ENCODE peak calls at places on chromosomes 3 and 15, in five cellular contexts. Z is germinal center, S is skeletal muscle cell, O is NCI-H187 treated with DMSO at 0.1 percent for 48 hours, U is A673. Q is an unnamed sample.

GRCh38 chr15:67570875-67571642 is 28.6 kb downstream of the MAP2K5 start:
- DNase-seq in Z (no peak), S (no peak), O (no peak), U (no peak), Q (no peak)

GRCh38 chr15:41900526-41901380 is 6.9 kb upstream of the SPTBN5 start:
- DNase-seq in Z (no peak), S (no peak), O (no peak), U (no peak), Q (no peak)

GRCh38 chr3:17088602-17089313 is 204.0 kb downstream of the PLCL2 start:
- DNase-seq in Z (no peak), S (no peak), O (no peak), U (no peak), Q (no peak)

GRCh38 chr15:66486887-66487286 is 10.7 kb downstream of the SNAPC5 start:
- DNase-seq in Z (no peak), S (no peak), O (no peak), U (no peak), Q (no peak)

GRCh38 chr15:22954798-22955543 is 25.2 kb downstream of the CYFIP1 start:
- DNase-seq in Z (no peak), S (no peak), O (no peak), U (no peak), Q (no peak)

GRCh38 chr3:188507244-188507720 is 353.3 kb downstream of the LPP start:
- DNase-seq in Z (peak; percentile 21), S (peak; percentile 90), O (no peak), U (peak; percentile 63), Q (peak; percentile 25)

GRCh38 chr3:53162672-53163458 is 1.9 kb downstream of the PRKCD start:
- DNase-seq in Z (peak; percentile 64), S (no peak), O (no peak), U (no peak), Q (peak; percentile 36)

GRCh38 chr3:196175717-196176116 is 35.5 kb downstream of the ZDHHC19 start:
- DNase-seq in Z (no peak), S (no peak), O (no peak), U (no peak), Q (no peak)

GRCh38 chr3:70779296-70779695 is 466.9 kb upstream of the MDFIC2 start:
- DNase-seq in Z (no peak), S (no peak), O (no peak), U (no peak), Q (no peak)

GRCh38 chr3:72453686-72454085 is 394.6 kb downstream of the SHQ1 start:
- DNase-seq in Z (no peak), S (no peak), O (no peak), U (no peak), Q (no peak)

GRCh38 chr15:63489352-63489751 is 15.0 kb upstream of the USP3 start:
- DNase-seq in Z (no peak), S (no peak), O (no peak), U (no peak), Q (no peak)